ENCODE peak calls at places on chromosomes 4 and X, in four cellular contexts. G, Q, U and R are unnamed samples.
A peak's percentile ranks its signal among the peaks of the same experiment; 100 is the strongest.

GRCh38 chr4:21476753-21477152 is 471.8 kb downstream of the KCNIP4 start:
- DNase-seq in G (no peak), U (peak; percentile 2), Q (peak; percentile 9), R (peak; percentile 56)

GRCh38 chr4:187732524-187732923 is 263.0 kb upstream of the ZFP42 start:
- DNase-seq in G (no peak), U (no peak), Q (no peak), R (no peak)

GRCh38 chr4:39232100-39232499 is 49.8 kb downstream of the WDR19 start:
- DNase-seq in Q (no peak), U (no peak), G (no peak), R (no peak)

GRCh38 chr4:142548491-142548890 is 297.6 kb downstream of the INPP4B start:
- DNase-seq in G (no peak), Q (no peak), U (no peak), R (no peak)

GRCh38 chr4:156958276-156959074 is 13.1 kb downstream of the PDGFC start:
- DNase-seq in U (no peak), G (no peak), Q (no peak), R (no peak)

GRCh38 chrX:96770315-96770714 is 85.7 kb downstream of the DIAPH2 start:
- DNase-seq in Q (no peak), U (peak; percentile 0), G (no peak), R (no peak)

GRCh38 chrX:105872921-105873320 is 50.6 kb downstream of the NRK start:
- DNase-seq in G (no peak), Q (no peak), U (no peak), R (no peak)

GRCh38 chrX:724256-724655 is 93.7 kb downstream of the SHOX start:
- DNase-seq in G (no peak), U (no peak), Q (no peak), R (no peak)

GRCh38 chr4:74097161-74097560 is 1.8 kb downstream of the CXCL2 start:
- DNase-seq in Q (no peak), G (no peak), U (no peak), R (no peak)

GRCh38 chrX:108772549-108772948 is 36.2 kb upstream of the IRS4 start:
- DNase-seq in U (no peak), G (no peak), Q (no peak), R (no peak)

GRCh38 chr4:6245246-6246169 is 24.1 kb upstream of the WFS1 start:
- DNase-seq in U (no peak), Q (no peak), G (no peak), R (no peak)

GRCh38 chr4:4687100-4687499 is 145.3 kb upstream of the STX18 start:
- DNase-seq in G (no peak), U (no peak), Q (no peak), R (no peak)

GRCh38 chr4:124713213-124713592 is 671 bp upstream of the ANKRD50 start:
- DNase-seq in U (peak; percentile 80), Q (peak; percentile 33), G (no peak), R (peak; percentile 36)

GRCh38 chr4:186485621-186486062 is 69.7 kb downstream of the MTNR1A start:
- DNase-seq in U (no peak), Q (no peak), G (no peak), R (no peak)

DNA sequence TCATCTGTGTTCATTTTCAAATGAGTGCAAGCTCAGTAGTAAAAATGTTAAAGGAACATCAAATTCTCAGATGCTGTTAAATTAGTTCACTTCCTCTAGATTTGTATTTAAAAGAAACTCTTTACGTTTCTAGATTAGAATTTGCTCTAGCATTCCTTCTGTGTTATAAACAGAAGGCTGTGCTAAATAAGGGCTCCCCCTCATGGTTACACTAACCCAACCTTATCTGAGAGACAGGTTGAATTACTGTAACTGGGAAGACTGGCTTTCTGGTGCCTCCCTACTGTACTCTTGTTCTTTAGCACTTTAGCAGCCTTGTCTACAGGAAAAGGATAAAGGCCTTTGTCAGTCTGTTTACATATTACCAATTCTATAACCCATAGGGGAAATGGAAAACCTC is 56.8 kb downstream of the RXFP1 start:
- DNase-seq in G (no peak), U (peak; percentile 5), Q (no peak), R (no peak)
- TF ChIP-seq SUZ12 in G (no peak), U (no peak), Q (no peak), R (no peak)

GRCh38 chr4:148434075-148434773 is 8.0 kb downstream of the NR3C2 start:
- DNase-seq in Q (no peak), G (no peak), U (no peak), R (no peak)

GRCh38 chr4:148430847-148431246 is 11.4 kb downstream of the NR3C2 start:
- DNase-seq in U (no peak), Q (no peak), G (no peak), R (no peak)

GRCh38 chr4:148426643-148427042 is 15.6 kb downstream of the NR3C2 start:
- DNase-seq in Q (no peak), G (no peak), U (no peak), R (no peak)

GRCh38 chr4:148435654-148436406 is 6.4 kb downstream of the NR3C2 start:
- DNase-seq in Q (no peak), G (no peak), U (no peak), R (no peak)

GRCh38 chr4:148431401-148431800 is 10.8 kb downstream of the NR3C2 start:
- DNase-seq in U (peak; percentile 61), Q (no peak), G (no peak), R (no peak)
- H3K36me3 ChIP-seq in U (no peaks in the 10 kb centered on the region), Q (no peaks in the 10 kb centered on the region), G (no peaks in the 10 kb centered on the region), R (no peaks in the 10 kb centered on the region)

DNA sequence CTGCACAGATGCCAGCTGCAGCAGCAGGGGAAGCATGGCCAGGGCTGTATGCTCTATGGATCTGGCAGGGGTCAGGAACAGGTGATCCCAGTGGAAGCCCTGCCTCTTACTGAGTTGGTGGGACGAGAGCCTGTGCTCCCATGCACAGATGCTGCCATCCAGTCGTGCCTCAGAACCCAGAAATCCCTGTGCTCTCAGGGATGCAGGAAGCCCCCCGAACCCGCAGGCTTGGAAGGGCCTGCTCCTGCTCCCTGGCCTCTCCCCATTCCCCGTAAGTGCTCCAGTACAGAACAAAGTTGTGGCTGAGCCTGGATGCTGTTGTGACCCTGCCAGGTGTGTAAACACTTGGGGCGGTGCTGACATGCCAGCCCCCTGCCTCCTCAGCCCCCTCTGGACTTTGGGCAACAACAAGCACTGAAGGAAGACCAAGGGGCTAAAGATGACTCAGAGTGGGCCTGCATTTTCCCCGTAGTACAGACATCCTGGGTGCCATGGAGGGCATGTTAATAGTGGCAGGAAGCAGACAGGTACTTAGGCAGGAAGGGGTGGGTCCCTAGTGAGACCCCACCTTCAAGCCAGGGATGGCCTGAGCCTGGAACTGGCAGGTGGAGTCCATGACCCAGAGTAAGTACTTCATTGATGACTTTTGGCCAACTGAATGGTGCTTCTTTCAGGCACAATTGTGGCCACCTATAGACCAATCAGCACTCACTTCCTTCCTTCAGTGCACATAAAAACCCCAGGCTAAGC is 1640.7 kb downstream of the C4orf33 start:
- DNase-seq in Q (no peak), G (no peak), U (no peak), R (no peak)
- TF ChIP-seq SUZ12 in Q (no peak), G (no peak), U (no peak), R (no peak)

GRCh38 chr4:112647785-112648184 is 10.8 kb downstream of the LARP7 start:
- DNase-seq in U (no peak), G (no peak), Q (no peak), R (no peak)

GRCh38 chr4:112645541-112646329 is 8.8 kb downstream of the LARP7 start:
- DNase-seq in G (no peak), U (no peak), Q (peak; percentile 88), R (peak; percentile 77)

GRCh38 chr4:112649055-112649408 is 12.1 kb downstream of the LARP7 start:
- DNase-seq in G (no peak), U (no peak), Q (no peak), R (no peak)

GRCh38 chr4:112648263-112649054 is 11.5 kb downstream of the LARP7 start:
- DNase-seq in Q (peak; percentile 74), U (no peak), G (no peak), R (peak; percentile 82)

DNA sequence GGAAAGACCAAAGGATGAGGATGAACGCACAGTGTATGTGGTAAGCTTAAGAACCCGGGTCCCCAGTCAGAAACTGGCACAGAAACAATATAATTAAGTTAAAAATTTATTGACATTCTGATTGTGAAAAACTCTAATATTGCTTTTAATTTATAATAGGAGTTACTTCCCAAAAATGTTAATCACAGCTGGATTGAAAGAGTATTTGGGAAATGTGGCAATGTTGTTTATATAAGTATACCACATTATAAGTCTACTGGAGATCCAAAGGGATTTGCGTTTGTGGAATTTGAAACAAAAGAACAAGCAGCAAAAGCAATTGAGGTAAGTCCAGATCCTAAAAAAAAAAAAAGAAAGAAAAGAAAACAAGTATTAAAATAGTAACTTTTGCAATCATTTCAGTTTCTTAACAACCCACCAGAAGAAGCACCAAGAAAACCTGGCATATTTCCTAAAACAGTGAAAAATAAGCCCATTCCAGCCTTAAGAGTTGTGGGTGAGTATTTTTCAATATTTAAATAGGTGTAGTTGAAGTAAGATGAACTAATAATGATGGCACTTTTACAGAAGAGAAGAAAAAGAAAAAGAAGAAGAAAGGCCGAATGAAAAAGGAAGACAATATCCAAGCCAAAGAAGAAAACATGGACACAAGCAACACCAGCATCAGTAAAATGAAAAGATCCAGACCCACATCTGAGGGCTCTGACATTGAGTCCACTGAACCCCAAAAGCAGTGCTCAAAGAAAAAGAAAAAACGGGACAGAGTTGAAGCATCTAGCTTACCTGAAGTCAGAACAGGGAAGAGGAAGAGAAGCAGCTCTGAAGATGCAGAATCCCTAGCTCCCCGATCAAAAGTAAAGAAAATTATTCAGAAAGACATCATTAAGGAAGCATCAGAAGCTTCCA is 9.9 kb downstream of the LARP7 start:
- DNase-seq in Q (no peak), U (no peak), G (no peak), R (no peak)
- H3K36me3 ChIP-seq in Q (peaks cover 28% of the 10 kb centered on the region), U (peaks cover 25% of the 10 kb centered on the region), G (peaks cover 16% of the 10 kb centered on the region), R (peaks cover 18% of the 10 kb centered on the region)

GRCh38 chrX:120857240-120857639 is 18.4 kb downstream of the CT47B1 start:
- DNase-seq in G (no peak), Q (peak; percentile 29), U (no peak), R (peak; percentile 11)
- TF ChIP-seq SUZ12 in G (no peak), Q (no peak), U (no peak), R (no peak)

GRCh38 chrX:119238557-119238956 is 2.5 kb downstream of the PGRMC1 start:
- DNase-seq in Q (no peak), U (no peak), G (no peak), R (no peak)
- H3K36me3 ChIP-seq in Q (peaks cover 14% of the 10 kb centered on the region), U (peaks cover 21% of the 10 kb centered on the region), G (no peaks in the 10 kb centered on the region), R (peaks cover 58% of the 10 kb centered on the region)

GRCh38 chr4:162804323-162804924 is 362.3 kb downstream of the NAF1 start:
- DNase-seq in U (no peak), Q (no peak), G (no peak), R (no peak)
- TF ChIP-seq SUZ12 in U (no peak), Q (no peak), G (no peak), R (no peak)